ENCODE peak calls at places on chromosomes 4 and X, in eight cellular contexts. One of them, this sample, is unnamed.

GRCh38 chrX:38347136-38347535 is 5.3 kb upstream of the OTC start:
- DNase-seq in MCF 10A: peak
- DNase-seq in RWPE1: no peak
- DNase-seq in left ventricle myocardium superior: no peak
- DNase-seq in GM20000: no peak
- DNase-seq in NCI-H82: peak
- DNase-seq in glutamatergic neuron: no peak
- DNase-seq in hypothalamus: no peak
- DNase-seq in this sample: peak

GRCh38 chrX:425056-425455 is 38.3 kb upstream of the PPP2R3B start:
- DNase-seq in MCF 10A: no peak
- DNase-seq in RWPE1: no peak
- DNase-seq in left ventricle myocardium superior: no peak
- DNase-seq in GM20000: no peak
- DNase-seq in NCI-H82: no peak
- DNase-seq in glutamatergic neuron: no peak
- DNase-seq in hypothalamus: no peak
- DNase-seq in this sample: no peak

GRCh38 chr4:94032754-94033153 is 174.9 kb upstream of the SMARCAD1 start:
- DNase-seq in MCF 10A: no peak
- DNase-seq in RWPE1: no peak
- DNase-seq in left ventricle myocardium superior: no peak
- DNase-seq in GM20000: no peak
- DNase-seq in NCI-H82: peak
- DNase-seq in glutamatergic neuron: no peak
- DNase-seq in hypothalamus: no peak
- DNase-seq in this sample: no peak

GRCh38 chr4:26223160-26223559 is 97.7 kb upstream of the RBPJ start:
- DNase-seq in MCF 10A: no peak
- DNase-seq in RWPE1: peak
- DNase-seq in left ventricle myocardium superior: no peak
- DNase-seq in GM20000: no peak
- DNase-seq in NCI-H82: no peak
- DNase-seq in glutamatergic neuron: no peak
- DNase-seq in hypothalamus: no peak
- DNase-seq in this sample: peak

GRCh38 chr4:22534374-22534773 is 18.5 kb upstream of the ADGRA3 start:
- DNase-seq in MCF 10A: no peak
- DNase-seq in RWPE1: no peak
- DNase-seq in left ventricle myocardium superior: no peak
- DNase-seq in GM20000: no peak
- DNase-seq in NCI-H82: no peak
- DNase-seq in glutamatergic neuron: no peak
- DNase-seq in hypothalamus: no peak
- DNase-seq in this sample: no peak

GRCh38 chr4:181289203-181289602 is 954.0 kb upstream of the TENM3 start:
- DNase-seq in MCF 10A: no peak
- DNase-seq in RWPE1: no peak
- DNase-seq in left ventricle myocardium superior: no peak
- DNase-seq in GM20000: no peak
- DNase-seq in NCI-H82: no peak
- DNase-seq in glutamatergic neuron: no peak
- DNase-seq in hypothalamus: no peak
- DNase-seq in this sample: no peak

GRCh38 chr4:43374352-43374751 is 481.8 kb downstream of the GRXCR1 start:
- DNase-seq in MCF 10A: no peak
- DNase-seq in RWPE1: no peak
- DNase-seq in left ventricle myocardium superior: no peak
- DNase-seq in GM20000: no peak
- DNase-seq in NCI-H82: peak
- DNase-seq in glutamatergic neuron: no peak
- DNase-seq in hypothalamus: no peak
- DNase-seq in this sample: no peak

GRCh38 chrX:39821011-39821708 is 276.6 kb downstream of the BCOR start:
- DNase-seq in MCF 10A: no peak
- DNase-seq in RWPE1: peak
- DNase-seq in left ventricle myocardium superior: peak
- DNase-seq in GM20000: peak
- DNase-seq in NCI-H82: peak
- DNase-seq in glutamatergic neuron: peak
- DNase-seq in hypothalamus: peak
- DNase-seq in this sample: peak

GRCh38 chr4:3802571-3803474 is 36.6 kb downstream of the ADRA2C start:
- DNase-seq in MCF 10A: no peak
- DNase-seq in RWPE1: no peak
- DNase-seq in left ventricle myocardium superior: no peak
- DNase-seq in GM20000: no peak
- DNase-seq in NCI-H82: peak
- DNase-seq in glutamatergic neuron: peak
- DNase-seq in hypothalamus: no peak
- DNase-seq in this sample: no peak

GRCh38 chrX:68041110-68041509 is 392.2 kb downstream of the OPHN1 start:
- DNase-seq in MCF 10A: no peak
- DNase-seq in RWPE1: no peak
- DNase-seq in left ventricle myocardium superior: no peak
- DNase-seq in GM20000: no peak
- DNase-seq in NCI-H82: no peak
- DNase-seq in glutamatergic neuron: no peak
- DNase-seq in hypothalamus: no peak
- DNase-seq in this sample: no peak

This sample was measured in fibroblast of mammary gland.